ENCODE peak calls at places on chromosome 19, in four cellular contexts. O is ascending aorta, B is GM06990, P is WTC11. T is an unnamed sample.

GRCh38 chr19:42254083-42254849 is 662 bp downstream of the ERF start:
- DNase-seq in O (no peak), B (peak; percentile 81), P (peak; percentile 80), T (peak; percentile 77)

GRCh38 chr19:41479757-41480191 is 36.8 kb downstream of the ERICH4 start:
- DNase-seq in O (no peak), B (no peak), P (no peak), T (no peak)

GRCh38 chr19:3119782-3120380 is 16.0 kb upstream of the GNA15 start:
- DNase-seq in O (no peak), B (no peak), P (no peak), T (no peak)

GRCh38 chr19:34135033-34135370 is 37.3 kb upstream of the LSM14A start:
- DNase-seq in O (no peak), B (no peak), P (no peak), T (no peak)

GRCh38 chr19:50173144-50173543 is 10.1 kb upstream of the IZUMO2 start:
- DNase-seq in O (no peak), B (peak; percentile 32), P (no peak), T (peak; percentile 49)

GRCh38 chr19:39568604-39569003 is 28.6 kb upstream of the EID2 start:
- DNase-seq in O (no peak), B (no peak), P (no peak), T (no peak)

GRCh38 chr19:31356587-31357314 is 7.5 kb upstream of the TSHZ3 start:
- DNase-seq in O (no peak), B (no peak), P (peak; percentile 84), T (no peak)

GRCh38 chr19:33641956-33642498 is 20.3 kb downstream of the CHST8 start:
- DNase-seq in O (no peak), B (no peak), P (peak; percentile 7), T (no peak)

GRCh38 chr19:43841990-43842389 is 14.9 kb downstream of the ZNF283 start:
- DNase-seq in O (no peak), B (no peak), P (no peak), T (no peak)

GRCh38 chr19:4140237-4140711 is 13.2 kb upstream of the CREB3L3 start:
- DNase-seq in O (no peak), B (no peak), P (peak; percentile 61), T (peak; percentile 81)

GRCh38 chr19:56866563-56866962 is 26.0 kb upstream of the PEG3 start:
- DNase-seq in O (no peak), B (no peak), P (no peak), T (no peak)

GRCh38 chr19:6415592-6416190 is 8.9 kb downstream of the KHSRP start:
- DNase-seq in O (no peak), B (no peak), P (no peak), T (peak; percentile 26)

GRCh38 chr19:54949412-54949811 is 2.1 kb upstream of the NLRP7 start:
- DNase-seq in O (no peak), B (no peak), P (no peak), T (peak; percentile 76)

GRCh38 chr19:47239610-47240296 is 8.8 kb upstream of the BBC3 start:
- DNase-seq in O (no peak), B (peak; percentile 60), P (peak; percentile 83), T (peak; percentile 63)

GRCh38 chr19:5694167-5694951 is 4.3 kb downstream of the RPL36 start:
- DNase-seq in O (no peak), B (no peak), P (no peak), T (no peak)

GRCh38 chr19:34690372-34690771 is 12.9 kb downstream of the ZNF302 start:
- DNase-seq in O (no peak), B (no peak), P (no peak), T (no peak)

GRCh38 chr19:39139305-39140194 is 14.0 kb downstream of the PAK4 start:
- DNase-seq in O (no peak), B (no peak), P (peak; percentile 70), T (no peak)

GRCh38 chr19:48962849-48963165 is 2.3 kb upstream of the FTL start:
- DNase-seq in O (no peak), B (no peak), P (no peak), T (no peak)

GRCh38 chr19:16168465-16169081 is 4.8 kb downstream of the CIB3 start:
- DNase-seq in O (no peak), B (no peak), P (no peak), T (no peak)

GRCh38 chr19:31943778-31944177 is 401.6 kb upstream of the ZNF507 start:
- DNase-seq in O (no peak), B (no peak), P (no peak), T (no peak)

DNA sequence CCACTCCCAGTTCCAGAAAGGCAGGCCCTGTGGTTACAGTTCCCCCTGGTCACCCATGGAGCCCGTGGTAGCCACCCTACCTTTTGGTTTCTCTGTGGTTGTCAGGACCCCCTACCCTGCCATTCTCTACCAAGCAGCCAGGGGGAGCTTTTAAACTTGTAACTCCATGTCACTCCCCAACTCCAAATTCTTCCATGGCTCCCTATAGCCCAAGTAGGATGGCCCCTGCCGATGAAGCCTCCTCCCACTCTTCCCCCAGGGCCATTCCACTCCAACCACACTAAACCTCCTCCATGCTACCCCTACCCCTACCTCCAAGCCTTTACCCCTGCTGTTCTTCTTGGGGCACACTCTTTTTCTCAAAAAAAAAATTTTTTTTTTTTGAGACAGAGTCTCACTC is 2.2 kb downstream of the S1PR2 start:
- DNase-seq in O (no peak), B (no peak), P (peak; percentile 54), T (peak; percentile 75)
- TF ChIP-seq CTCF in O (peak; percentile 36), B (peak; percentile 70), P (peak; percentile 58), T (peak; percentile 61)

GRCh38 chr19:17716309-17716929 is 2.9 kb upstream of the MAP1S start:
- DNase-seq in O (no peak), B (no peak), P (no peak), T (no peak)
- TF ChIP-seq CTCF in O (peak; percentile 8), B (no peak), P (no peak), T (no peak)

DNA sequence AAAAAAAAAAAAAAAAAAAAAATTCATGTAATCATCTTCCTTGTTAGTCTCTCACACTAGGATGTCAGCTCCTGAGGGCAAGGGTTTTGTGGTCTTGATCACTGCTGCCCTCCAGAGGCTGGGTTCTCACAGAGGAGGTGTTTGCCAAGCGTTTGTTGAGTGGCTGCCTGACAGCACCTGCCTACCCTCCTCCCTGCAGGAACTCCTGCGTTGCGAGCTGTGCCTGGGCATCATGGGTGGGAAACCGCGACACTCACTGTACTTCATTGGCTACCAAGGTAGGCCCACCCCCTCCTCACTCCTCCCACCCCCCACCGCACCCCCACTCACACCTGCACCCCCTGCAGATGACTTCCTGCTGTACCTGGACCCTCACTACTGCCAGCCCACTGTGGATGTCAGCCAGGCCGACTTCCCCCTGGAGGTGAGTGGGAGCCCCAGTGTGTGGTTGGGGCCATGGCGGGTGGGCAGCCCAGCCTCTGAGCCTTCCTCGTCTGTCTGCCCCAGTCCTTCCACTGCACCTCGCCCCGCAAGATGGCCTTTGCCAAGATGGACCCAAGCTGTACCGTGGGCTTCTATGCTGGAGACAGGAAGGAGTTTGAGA is 8.1 kb downstream of the ATG4D start:
- DNase-seq in O (no peak), B (no peak), P (peak; percentile 41), T (peak; percentile 30)
- TF ChIP-seq CTCF in O (no peak), B (peak; percentile 3), P (no peak), T (peak; percentile 22)

GRCh38 chr19:37551123-37551993 is 43.2 kb downstream of the ZNF571 start:
- DNase-seq in O (no peak), B (peak; percentile 93), P (peak; percentile 49), T (peak; percentile 85)
- TF ChIP-seq CTCF in O (no peak), B (peak; percentile 78), P (peak; percentile 24), T (peak; percentile 38)

T was measured in GM13977.